ENCODE peak calls at places on chromosomes 12 and 14, in ten cellular contexts. U, Q, S, A, G, E, R, M, D and B are unnamed samples.
A peak's percentile ranks its signal among the peaks of the same experiment; 100 is the strongest.

GRCh38 chr12:130557876-130558770 is 158.0 kb downstream of the RIMBP2 start:
- DNase-seq in U (no peak), Q (no peak), S (no peak), A (no peak), G (no peak), E (no peak), R (no peak), M (no peak), D (no peak), B (no peak)

GRCh38 chr12:52187206-52187605 is 4.6 kb downstream of the KRT80 start:
- DNase-seq in U (no peak), Q (no peak), S (no peak), A (no peak), G (no peak), E (no peak), R (no peak), M (no peak), D (no peak), B (no peak)

GRCh38 chr12:89948266-89949175 is 239.9 kb upstream of the ATP2B1 start:
- DNase-seq in U (no peak), Q (no peak), S (no peak), A (no peak), G (no peak), E (no peak), R (no peak), M (no peak), D (no peak), B (no peak)

GRCh38 chr12:7959278-7960063 is 23.5 kb upstream of the SLC2A3 start:
- DNase-seq in U (no peak), Q (no peak), S (no peak), A (no peak), G (no peak), E (no peak), R (peak; percentile 25), M (no peak), D (no peak), B (peak; percentile 59)

GRCh38 chr12:39831587-39832315 is 212.1 kb upstream of the ABCD2 start:
- DNase-seq in U (no peak), Q (peak; percentile 46), S (no peak), A (no peak), G (peak; percentile 10), E (peak; percentile 33), R (no peak), M (no peak), D (peak; percentile 54), B (no peak)

GRCh38 chr12:69698769-69699540 is at the start of gene BEST3:
- DNase-seq in U (no peak), Q (no peak), S (no peak), A (no peak), G (no peak), E (no peak), R (no peak), M (no peak), D (no peak), B (no peak)

GRCh38 chr12:79557690-79558315 is 133.0 kb downstream of the PAWR start:
- DNase-seq in U (no peak), Q (no peak), S (no peak), A (no peak), G (no peak), E (no peak), R (no peak), M (no peak), D (peak; percentile 34), B (no peak)

GRCh38 chr14:35385042-35385839 is 19.3 kb downstream of the NFKBIA start:
- DNase-seq in U (no peak), Q (peak; percentile 89), S (peak; percentile 63), A (peak; percentile 87), G (peak; percentile 45), E (peak; percentile 95), R (no peak), M (peak; percentile 89), D (peak; percentile 91), B (no peak)

DNA sequence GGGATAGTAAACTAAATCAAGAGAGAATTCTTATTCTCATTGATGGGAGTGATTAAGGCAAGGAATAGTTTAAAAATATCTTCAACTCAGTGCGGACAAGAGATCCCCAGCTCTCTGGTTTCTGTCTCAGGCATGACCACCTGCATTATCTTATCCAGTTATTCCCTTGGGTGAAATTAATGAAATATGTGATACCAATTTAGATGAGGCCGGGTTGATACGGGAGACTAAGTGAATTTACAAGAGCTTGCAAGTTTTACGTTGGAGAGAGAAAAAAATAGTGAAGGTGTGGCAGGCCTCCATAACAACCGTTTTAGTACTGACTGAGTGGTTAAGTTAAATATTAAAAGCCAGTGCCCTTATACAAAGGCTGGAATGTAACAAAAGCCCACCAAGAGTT is 61.1 kb upstream of the PLBD1 start:
- DNase-seq in U (no peak), Q (no peak), S (no peak), A (no peak), G (no peak), E (no peak), R (no peak), M (no peak), D (no peak), B (no peak)
- H3K27ac ChIP-seq in U (no peak overlapping the region), Q (no peak overlapping the region), S (no peak overlapping the region), A (no peak overlapping the region), G (no peak overlapping the region), E (no peak overlapping the region), R (no peak overlapping the region), M (no peak overlapping the region), D (no peak overlapping the region), B (no peak overlapping the region)

GRCh38 chr14:68975667-68976066 is 3.4 kb downstream of the ACTN1 start:
- DNase-seq in U (no peak), Q (no peak), S (no peak), A (no peak), G (no peak), E (peak; percentile 83), R (no peak), M (peak; percentile 70), D (peak; percentile 91), B (no peak)
- H3K4me3 ChIP-seq in U (no peak overlapping the region), Q (peak overlapping the region; percentile 6), S (peak overlapping the region; percentile 69), A (peak overlapping the region; percentile 93), G (no peak overlapping the region), E (peak overlapping the region; percentile 96), R (peak overlapping the region; percentile 21), M (peak overlapping the region; percentile 94), D (peak overlapping the region; percentile 89), B (no peak overlapping the region)

GRCh38 chr12:115507951-115508722 is 769.4 kb downstream of the MED13L start:
- DNase-seq in U (no peak), Q (no peak), S (no peak), A (peak; percentile 29), G (no peak), E (no peak), R (no peak), M (peak; percentile 12), D (no peak), B (no peak)

GRCh38 chr12:115506822-115507629 is 770.5 kb downstream of the MED13L start:
- DNase-seq in U (no peak), Q (no peak), S (no peak), A (no peak), G (peak; percentile 49), E (no peak), R (no peak), M (no peak), D (no peak), B (no peak)

GRCh38 chr12:115500872-115501271 is 776.6 kb downstream of the MED13L start:
- DNase-seq in U (no peak), Q (no peak), S (no peak), A (no peak), G (no peak), E (no peak), R (no peak), M (no peak), D (no peak), B (no peak)

GRCh38 chr12:115508990-115509389 is 768.5 kb downstream of the MED13L start:
- DNase-seq in U (no peak), Q (no peak), S (no peak), A (no peak), G (no peak), E (no peak), R (no peak), M (no peak), D (no peak), B (no peak)

DNA sequence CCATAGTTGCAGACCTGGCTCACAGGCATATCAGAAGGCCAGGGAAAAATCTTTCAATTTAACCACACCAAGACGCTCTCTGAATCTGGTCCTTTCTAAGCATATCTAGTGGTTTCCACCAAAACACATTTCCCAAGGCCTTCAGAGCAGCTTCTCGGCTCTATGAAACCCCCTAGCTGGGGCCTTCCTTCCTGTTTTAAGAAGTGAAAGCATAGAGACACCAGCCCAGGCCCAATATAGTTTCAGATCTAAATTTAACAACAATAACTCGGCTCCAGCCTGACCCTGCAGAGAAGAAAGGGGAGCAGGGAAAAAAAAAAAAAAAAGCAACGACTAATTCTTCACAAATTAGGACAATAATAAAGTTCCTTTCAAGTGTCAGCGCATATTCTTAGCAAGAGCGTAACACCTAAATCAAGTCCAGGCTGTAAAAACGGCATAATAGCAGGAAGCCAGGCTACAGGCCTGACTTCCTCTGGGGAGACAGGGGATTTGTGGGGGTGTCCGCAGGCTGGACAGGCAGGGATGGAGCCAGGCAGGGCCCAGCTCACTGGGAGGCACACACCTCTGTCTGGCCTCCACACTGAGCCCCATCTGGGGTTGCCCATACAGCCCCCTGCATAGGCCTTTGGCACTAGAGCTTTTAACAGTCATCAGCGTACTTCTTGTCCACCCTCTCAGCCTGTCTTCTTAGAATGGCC is 773.1 kb downstream of the MED13L start:
- DNase-seq in U (no peak), Q (no peak), S (no peak), A (peak; percentile 21), G (no peak), E (no peak), R (no peak), M (peak; percentile 15), D (no peak), B (no peak)
- H3K27ac ChIP-seq in U (no peak overlapping the region), Q (no peak overlapping the region), S (no peak overlapping the region), A (peak overlapping the region; percentile 86), G (no peak overlapping the region), E (no peak overlapping the region), R (no peak overlapping the region), M (no peak overlapping the region), D (no peak overlapping the region), B (no peak overlapping the region)

GRCh38 chr14:99266181-99267178 is 5.5 kb downstream of the BCL11B start:
- DNase-seq in U (peak; percentile 45), Q (peak; percentile 71), S (peak; percentile 79), A (peak; percentile 68), G (peak; percentile 69), E (peak; percentile 66), R (peak; percentile 80), M (peak; percentile 51), D (peak; percentile 23), B (peak; percentile 87)

GRCh38 chr14:99267871-99268775 is 3.9 kb downstream of the BCL11B start:
- DNase-seq in U (no peak), Q (no peak), S (no peak), A (no peak), G (no peak), E (no peak), R (no peak), M (no peak), D (no peak), B (peak; percentile 70)

GRCh38 chr14:99271288-99271941 is 582 bp downstream of the BCL11B start:
- DNase-seq in U (no peak), Q (no peak), S (no peak), A (no peak), G (no peak), E (no peak), R (no peak), M (no peak), D (no peak), B (no peak)

GRCh38 chr14:99270491-99271287 is 1.3 kb downstream of the BCL11B start:
- DNase-seq in U (no peak), Q (no peak), S (no peak), A (no peak), G (no peak), E (no peak), R (no peak), M (no peak), D (no peak), B (peak; percentile 42)

DNA sequence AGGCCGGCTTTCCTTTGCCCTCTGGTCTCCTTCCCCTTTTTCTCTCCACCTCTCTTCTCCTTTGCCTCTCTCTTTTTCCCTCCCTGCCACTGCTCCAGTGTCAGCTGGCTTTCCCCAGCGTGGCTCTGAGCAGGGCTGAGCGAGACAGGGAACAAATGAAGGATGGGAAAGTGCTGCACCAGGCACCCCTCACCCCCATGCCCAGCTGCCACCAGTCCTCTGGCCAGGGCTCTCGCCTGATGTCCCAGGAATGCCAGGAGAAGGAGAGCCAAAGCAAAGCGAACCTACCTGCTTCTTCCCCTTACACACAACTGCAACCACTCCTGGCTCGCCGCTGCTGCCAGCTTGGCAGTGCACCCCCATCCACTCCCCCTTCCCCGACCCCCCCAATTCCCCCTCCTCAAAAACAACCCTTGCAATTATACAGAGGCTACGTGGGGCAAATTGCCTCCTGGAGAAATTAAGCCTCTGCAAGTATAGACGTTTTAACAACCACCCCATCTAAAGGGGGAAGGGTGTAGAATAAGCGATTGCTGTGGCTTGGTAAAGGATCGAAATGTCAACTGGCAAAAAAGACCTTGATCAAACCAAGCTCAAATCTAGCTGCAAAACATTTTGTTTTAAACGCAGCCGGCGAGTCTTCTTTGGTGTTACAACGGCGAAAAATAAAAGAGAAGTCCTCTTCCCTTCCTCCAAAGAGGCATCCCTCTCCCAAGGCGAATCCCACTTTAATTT is 3.1 kb downstream of the BCL11B start:
- DNase-seq in U (no peak), Q (no peak), S (no peak), A (no peak), G (no peak), E (no peak), R (no peak), M (no peak), D (no peak), B (peak; percentile 21)
- H3K4me3 ChIP-seq in U (no peak overlapping the region), Q (no peak overlapping the region), S (peak overlapping the region; percentile 45), A (no peak overlapping the region), G (no peak overlapping the region), E (no peak overlapping the region), R (peak overlapping the region; percentile 99), M (no peak overlapping the region), D (no peak overlapping the region), B (peak overlapping the region; percentile 91)